ENCODE peak calls at places on chromosomes 16 and 17, in ten cellular contexts. M is prostate gland; I is left ventricle myocardium inferior; U is heart right ventricle; L is transverse colon; S is ovary; W is OCI-LY7; Y is CD8-positive, alpha-beta memory T cell; B is IMR-90; V is CD8-positive, alpha-beta T cell. J is an unnamed sample. For H3K4me1, the result is how much of the 10 kb centered on the place peaks cover.

GRCh38 chr16:59047114-59047513 is 313.0 kb upstream of the GOT2 start:
- DNase-seq in M (no peak), I (no peak), U (no peak), L (no peak), S (no peak), W (no peak), Y (no peak), B (no peak), V (no peak), J (no peak)

GRCh38 chr16:49305406-49305805 is 23.8 kb upstream of the CBLN1 start:
- DNase-seq in M (no peak), I (no peak), U (no peak), L (no peak), S (no peak), W (no peak), Y (no peak), B (no peak), V (no peak), J (no peak)

GRCh38 chr17:17752822-17753448 is 71.7 kb downstream of the RAI1 start:
- DNase-seq in M (no peak), I (no peak), U (no peak), L (no peak), S (no peak), W (peak), Y (no peak), B (no peak), V (no peak), J (no peak)

GRCh38 chr16:65722429-65722828 is 600.6 kb upstream of the CDH11 start:
- DNase-seq in M (no peak), I (no peak), U (no peak), L (no peak), S (no peak), W (no peak), Y (no peak), B (no peak), V (no peak), J (no peak)

GRCh38 chr17:63764701-63765100 is 8.7 kb downstream of the CCDC47 start:
- DNase-seq in M (no peak), I (no peak), U (no peak), L (no peak), S (no peak), W (no peak), Y (no peak), B (no peak), V (no peak), J (no peak)

GRCh38 chr17:68556551-68556950 is 44.3 kb downstream of the PRKAR1A start:
- DNase-seq in M (no peak), I (no peak), U (no peak), L (no peak), S (no peak), W (no peak), Y (no peak), B (no peak), V (no peak), J (no peak)

GRCh38 chr17:65707780-65708179 is 146.3 kb upstream of the AXIN2 start:
- DNase-seq in M (no peak), I (no peak), U (no peak), L (no peak), S (no peak), W (no peak), Y (no peak), B (peak), V (no peak), J (no peak)

GRCh38 chr17:73493212-73493814 is 150.9 kb downstream of the SDK2 start:
- DNase-seq in M (no peak), I (no peak), U (no peak), L (no peak), S (no peak), W (no peak), Y (no peak), B (no peak), V (no peak), J (no peak)

GRCh38 chr17:57818066-57818465 is 31.8 kb downstream of the MRPS23 start:
- DNase-seq in M (no peak), I (no peak), U (no peak), L (no peak), S (no peak), W (no peak), Y (no peak), B (no peak), V (no peak), J (no peak)

GRCh38 chr17:76452102-76452645 is 778 bp downstream of the UBE2O start:
- DNase-seq in M (no peak), I (no peak), U (no peak), L (peak), S (no peak), W (peak), Y (no peak), B (no peak), V (no peak), J (no peak)

GRCh38 chr16:38941-39892 is 14.2 kb downstream of the POLR3K start:
- DNase-seq in M (no peak), I (no peak), U (no peak), L (peak), S (no peak), W (peak), Y (peak), B (no peak), V (peak), J (no peak)

GRCh38 chr16:75948886-75949285 is 222.6 kb upstream of the CPHXL start:
- DNase-seq in M (no peak), I (no peak), U (no peak), L (no peak), S (no peak), W (no peak), Y (no peak), B (no peak), V (no peak), J (no peak)

GRCh38 chr16:82358601-82359221 is 188.7 kb upstream of the MPHOSPH6 start:
- DNase-seq in M (peak), I (no peak), U (no peak), L (no peak), S (no peak), W (no peak), Y (no peak), B (no peak), V (no peak), J (no peak)

GRCh38 chr16:22675745-22676540 is 138.0 kb upstream of the HS3ST2 start:
- DNase-seq in M (no peak), I (no peak), U (no peak), L (no peak), S (no peak), W (no peak), Y (no peak), B (no peak), V (no peak), J (no peak)

GRCh38 chr17:63835167-63835720 is 7.2 kb downstream of the SMARCD2 start:
- DNase-seq in M (no peak), I (no peak), U (no peak), L (no peak), S (no peak), W (no peak), Y (no peak), B (no peak), V (no peak), J (peak)

GRCh38 chr17:40430272-40431230 is 12.7 kb upstream of the IGFBP4 start:
- DNase-seq in M (no peak), I (no peak), U (no peak), L (no peak), S (no peak), W (no peak), Y (no peak), B (no peak), V (no peak), J (peak)

GRCh38 chr17:71855000-71855399 is 265.8 kb upstream of the SOX9 start:
- DNase-seq in M (no peak), I (no peak), U (no peak), L (no peak), S (no peak), W (no peak), Y (no peak), B (no peak), V (no peak), J (no peak)

GRCh38 chr16:57805176-57805575 is 2.9 kb upstream of the KIFC3 start:
- DNase-seq in M (no peak), I (no peak), U (no peak), L (no peak), S (peak), W (no peak), Y (peak), B (no peak), V (no peak), J (no peak)
- H3K4me1 ChIP-seq in M (under half), I (half or more), U (half or more), L (under half), S (under half), W (under half), Y (under half), B (under half), V (under half), J (under half)

DNA sequence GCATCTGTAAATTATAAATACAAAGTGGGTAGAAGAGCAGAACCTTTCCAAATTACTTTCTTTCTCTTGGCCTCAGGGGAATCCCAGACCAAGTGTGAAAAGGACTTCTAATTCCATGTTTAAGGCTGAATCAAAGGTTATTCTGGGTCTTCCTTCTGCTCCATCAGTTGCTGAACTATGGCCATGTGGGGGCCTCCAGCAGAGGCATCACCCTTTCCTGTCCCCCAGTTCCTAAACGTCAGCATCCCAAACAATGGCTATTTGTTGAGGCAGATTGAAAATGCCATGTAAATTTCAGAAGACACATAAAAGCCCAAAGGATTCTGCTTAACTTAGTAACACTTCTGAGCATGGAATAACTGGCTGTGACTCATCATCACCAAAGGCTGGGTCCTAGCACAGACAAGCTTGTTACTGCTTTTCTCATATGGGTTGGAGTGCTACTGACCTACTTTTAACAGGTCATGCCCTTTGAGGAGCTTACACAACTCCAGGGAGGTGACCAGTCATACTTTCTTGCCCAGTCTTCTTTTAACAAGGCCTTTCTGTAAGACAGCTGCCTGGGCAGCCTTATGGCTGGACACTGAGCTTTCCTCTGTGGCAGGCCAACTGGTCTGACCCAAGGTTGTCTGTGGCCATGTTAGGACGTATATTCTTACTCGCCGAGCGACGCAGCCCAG is 154.8 kb downstream of the VPS53 start:
- DNase-seq in M (no peak), I (peak), U (peak), L (no peak), S (no peak), W (no peak), Y (no peak), B (peak), V (no peak), J (peak)
- H3K4me1 ChIP-seq in M (under half), I (half or more), U (half or more), L (under half), S (under half), W (under half), Y (under half), B (under half), V (under half), J (under half)

GRCh38 chr16:24009955-24010354 is 174.2 kb downstream of the PRKCB start:
- DNase-seq in M (no peak), I (no peak), U (no peak), L (no peak), S (no peak), W (no peak), Y (no peak), B (no peak), V (no peak), J (no peak)

GRCh38 chr16:24009060-24009459 is 173.3 kb downstream of the PRKCB start:
- DNase-seq in M (no peak), I (no peak), U (no peak), L (no peak), S (no peak), W (no peak), Y (no peak), B (no peak), V (no peak), J (no peak)

GRCh38 chr16:24013054-24013636 is 177.4 kb downstream of the PRKCB start:
- DNase-seq in M (no peak), I (no peak), U (no peak), L (no peak), S (no peak), W (no peak), Y (no peak), B (no peak), V (no peak), J (no peak)

GRCh38 chr16:24010440-24011089 is 174.8 kb downstream of the PRKCB start:
- DNase-seq in M (peak), I (peak), U (peak), L (peak), S (peak), W (peak), Y (peak), B (peak), V (peak), J (peak)

GRCh38 chr16:24011237-24011636 is 175.5 kb downstream of the PRKCB start:
- DNase-seq in M (no peak), I (no peak), U (no peak), L (peak), S (no peak), W (no peak), Y (no peak), B (no peak), V (no peak), J (no peak)
- H3K4me1 ChIP-seq in M (under half), I (under half), U (under half), L (under half), S (under half), W (half or more), Y (half or more), B (under half), V (under half), J (under half)

GRCh38 chr17:28726396-28726911 is 421 bp upstream of the TLCD1 start:
- DNase-seq in M (peak), I (no peak), U (peak), L (peak), S (no peak), W (no peak), Y (peak), B (peak), V (peak), J (peak)
- H3K4me1 ChIP-seq in M (under half), I (half or more), U (half or more), L (half or more), S (under half), W (half or more), Y (under half), B (under half), V (under half), J (under half)

GRCh38 chr16:15981382-15981781 is 32.0 kb downstream of the ABCC1 start:
- DNase-seq in M (no peak), I (no peak), U (no peak), L (no peak), S (no peak), W (peak), Y (no peak), B (no peak), V (no peak), J (no peak)

GRCh38 chr16:15976929-15977637 is 27.7 kb downstream of the ABCC1 start:
- DNase-seq in M (no peak), I (no peak), U (no peak), L (no peak), S (peak), W (no peak), Y (no peak), B (peak), V (no peak), J (no peak)

GRCh38 chr16:15976225-15976812 is 26.9 kb downstream of the ABCC1 start:
- DNase-seq in M (no peak), I (no peak), U (no peak), L (no peak), S (no peak), W (no peak), Y (no peak), B (no peak), V (no peak), J (no peak)

GRCh38 chr16:15980329-15980728 is 30.9 kb downstream of the ABCC1 start:
- DNase-seq in M (no peak), I (no peak), U (no peak), L (no peak), S (no peak), W (no peak), Y (no peak), B (no peak), V (no peak), J (no peak)

GRCh38 chr16:15979801-15980200 is 30.4 kb downstream of the ABCC1 start:
- DNase-seq in M (no peak), I (no peak), U (no peak), L (no peak), S (no peak), W (no peak), Y (no peak), B (no peak), V (no peak), J (no peak)
- H3K4me1 ChIP-seq in M (under half), I (half or more), U (under half), L (under half), S (under half), W (under half), Y (under half), B (under half), V (under half), J (half or more)

J was measured in sigmoid colon.